ENCODE peak calls at places on chromosomes 13 and 19, in four cellular contexts. H is hepatocyte, N is GM23338, X is MM.1S. J is an unnamed sample.

GRCh38 chr13:108944760-108945159 is 315.3 kb downstream of the MYO16 start:
- DNase-seq in H (no peak), N (no peak), X (no peak), J (peak)

GRCh38 chr19:22052644-22053013 is 345 bp downstream of the ZNF257 start:
- DNase-seq in H (no peak), N (no peak), X (no peak), J (peak)

GRCh38 chr19:16319466-16319865 is 5.2 kb upstream of the KLF2 start:
- DNase-seq in H (no peak), N (no peak), X (no peak), J (peak)

GRCh38 chr13:112227031-112227430 is 149.1 kb upstream of the SPACA7 start:
- DNase-seq in H (no peak), N (no peak), X (no peak), J (no peak)

GRCh38 chr13:75326173-75327131 is 155.5 kb downstream of the TBC1D4 start:
- DNase-seq in H (peak), N (no peak), X (no peak), J (peak)

GRCh38 chr19:33444238-33444992 is 70.9 kb downstream of the CEBPG start:
- DNase-seq in H (no peak), N (no peak), X (no peak), J (no peak)

GRCh38 chr19:8611890-8612806 is 1.6 kb upstream of the ADAMTS10 start:
- DNase-seq in H (peak), N (peak), X (no peak), J (peak)

GRCh38 chr13:93318538-93318937 is 91.9 kb downstream of the GPC6 start:
- DNase-seq in H (peak), N (peak), X (no peak), J (peak)

GRCh38 chr13:77028202-77028601 is 1.2 kb upstream of the FBXL3 start:
- DNase-seq in H (peak), N (no peak), X (no peak), J (peak)

GRCh38 chr19:44903602-44904425 is 1.8 kb upstream of the APOE start:
- DNase-seq in H (peak), N (peak), X (peak), J (peak)

GRCh38 chr13:112128052-112128610 is 61.2 kb downstream of the SOX1 start:
- DNase-seq in H (no peak), N (no peak), X (no peak), J (no peak)

GRCh38 chr19:57688011-57688763 is 6.4 kb downstream of the ZNF551 start:
- DNase-seq in H (no peak), N (no peak), X (no peak), J (no peak)

GRCh38 chr19:38917921-38918491 is 6.0 kb upstream of the CCER2 start:
- DNase-seq in H (peak), N (peak), X (no peak), J (peak)

GRCh38 chr13:72953391-72953960 is 105.3 kb upstream of the KLF5 start:
- DNase-seq in H (no peak), N (no peak), X (no peak), J (no peak)

DNA sequence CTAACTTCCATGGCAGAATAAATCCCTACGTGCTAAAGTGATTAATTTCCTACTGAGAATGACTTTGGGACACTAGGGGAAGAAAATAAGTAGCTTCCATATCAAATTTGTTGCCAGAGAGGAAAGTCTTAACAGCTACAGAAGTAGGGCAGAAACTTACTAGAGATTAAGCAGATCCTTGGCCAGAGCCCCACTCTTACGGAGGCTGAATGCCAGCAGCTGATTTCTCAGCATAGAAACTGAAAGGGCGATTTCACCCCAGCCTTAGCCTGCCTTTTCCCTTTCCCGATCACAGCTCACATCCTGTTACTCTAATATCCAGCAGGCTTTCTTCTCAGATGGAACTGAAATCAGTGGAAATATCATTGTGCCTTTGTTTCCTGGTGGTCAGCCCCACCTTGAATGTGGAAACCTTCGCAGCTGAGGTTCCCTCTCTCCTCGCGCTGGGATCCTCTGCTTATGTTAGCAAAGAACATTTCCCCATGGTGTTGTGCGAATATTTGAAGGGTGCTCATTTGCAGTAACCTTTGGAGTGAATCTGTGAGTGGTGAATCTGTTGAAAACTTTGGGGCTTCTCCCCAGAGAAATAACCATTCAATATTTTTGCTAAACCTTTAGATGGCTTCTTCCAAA is 8.4 kb downstream of the FAM124A start:
- DNase-seq in H (peak), N (peak), X (no peak), J (peak)
- TF ChIP-seq EZH2phosphoT487 in H (no peak), N (no peak), X (no peak), J (no peak)

GRCh38 chr13:42137856-42138537 is 89.5 kb downstream of the DGKH start:
- DNase-seq in H (no peak), N (no peak), X (no peak), J (peak)
- TF ChIP-seq EZH2phosphoT487 in H (no peak), N (no peak), X (no peak), J (no peak)

DNA sequence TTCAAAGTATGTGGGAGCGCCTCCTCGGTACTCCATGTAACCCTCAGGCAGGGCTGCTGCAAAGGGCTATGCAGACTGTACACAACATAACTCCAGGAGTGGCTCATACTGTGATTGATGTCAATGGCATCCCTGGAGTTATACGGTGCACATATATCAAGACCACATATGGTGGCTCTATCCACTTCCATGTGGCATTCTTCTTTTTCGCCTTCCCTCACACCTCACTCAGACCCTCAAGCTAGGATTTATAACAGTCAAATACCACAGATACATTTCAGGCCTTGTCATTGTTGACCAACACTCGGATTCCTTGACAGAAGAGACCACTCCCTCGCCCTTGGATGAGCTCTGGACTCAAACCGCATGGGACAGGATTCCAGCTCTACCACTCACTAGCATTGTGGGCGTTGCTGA is 11.3 kb upstream of the UBL3 start:
- DNase-seq in H (peak), N (no peak), X (no peak), J (peak)
- TF ChIP-seq EZH2phosphoT487 in H (no peak), N (no peak), X (no peak), J (no peak)

GRCh38 chr13:21885714-21886224 is 214.9 kb downstream of the FGF9 start:
- DNase-seq in H (no peak), N (no peak), X (no peak), J (no peak)
- TF ChIP-seq EZH2phosphoT487 in H (no peak), N (no peak), X (no peak), J (no peak)

GRCh38 chr13:49453465-49453864 is 9.4 kb downstream of the SETDB2 start:
- DNase-seq in H (no peak), N (no peak), X (no peak), J (no peak)

GRCh38 chr13:49448753-49449152 is 4.7 kb downstream of the SETDB2 start:
- DNase-seq in H (no peak), N (no peak), X (no peak), J (no peak)

GRCh38 chr13:49446473-49446872 is 2.4 kb downstream of the SETDB2 start:
- DNase-seq in H (no peak), N (no peak), X (no peak), J (no peak)

GRCh38 chr13:49452725-49453457 is 8.8 kb downstream of the SETDB2 start:
- DNase-seq in H (no peak), N (no peak), X (no peak), J (no peak)

DNA sequence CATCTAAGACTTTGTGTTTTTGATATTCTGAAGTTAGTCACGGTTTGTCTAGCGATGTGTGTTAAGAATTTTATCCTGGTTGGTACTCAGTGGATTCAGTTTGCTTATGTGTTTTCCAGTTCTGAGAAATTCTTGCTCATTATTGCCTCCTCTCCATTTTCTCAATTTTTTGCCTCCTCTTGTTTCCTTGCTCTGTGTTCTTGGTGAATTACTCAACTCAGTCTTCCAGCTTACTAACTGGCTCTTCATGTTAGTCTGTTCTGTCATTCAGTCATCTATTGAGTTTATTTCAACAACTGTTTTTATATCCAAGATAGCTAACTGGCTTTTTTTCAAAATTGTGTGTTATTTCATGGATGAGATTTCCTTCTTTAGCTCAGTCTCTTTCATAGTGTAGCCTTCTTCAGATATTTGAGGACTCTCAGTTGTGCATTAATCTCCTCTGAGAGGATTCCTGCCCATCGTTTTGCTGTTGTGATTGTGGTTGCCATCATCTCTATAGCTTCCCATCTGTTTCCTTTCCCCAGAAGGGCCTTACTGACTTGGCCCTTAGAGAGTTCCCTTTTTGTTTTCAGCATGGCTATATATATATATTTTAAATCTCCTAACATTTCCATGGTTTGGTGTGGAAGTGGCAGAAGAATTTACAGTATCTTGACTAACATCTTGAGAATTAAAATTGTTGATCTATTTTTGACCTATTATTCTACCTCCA is 6.2 kb downstream of the SETDB2 start:
- DNase-seq in H (no peak), N (no peak), X (no peak), J (no peak)
- TF ChIP-seq EZH2phosphoT487 in H (no peak), N (no peak), X (no peak), J (no peak)

GRCh38 chr13:40178130-40178529 is 488.3 kb downstream of the FOXO1 start:
- DNase-seq in H (no peak), N (no peak), X (no peak), J (no peak)

GRCh38 chr13:40180776-40181175 is 485.7 kb downstream of the FOXO1 start:
- DNase-seq in H (no peak), N (no peak), X (no peak), J (no peak)

GRCh38 chr13:40179421-40179820 is 487.0 kb downstream of the FOXO1 start:
- DNase-seq in H (no peak), N (no peak), X (no peak), J (no peak)

GRCh38 chr13:40181203-40181845 is 485.1 kb downstream of the FOXO1 start:
- DNase-seq in H (peak), N (no peak), X (no peak), J (peak)

GRCh38 chr13:40179882-40180281 is 486.6 kb downstream of the FOXO1 start:
- DNase-seq in H (no peak), N (no peak), X (no peak), J (no peak)
- TF ChIP-seq EZH2phosphoT487 in H (no peak), N (no peak), X (no peak), J (no peak)

DNA sequence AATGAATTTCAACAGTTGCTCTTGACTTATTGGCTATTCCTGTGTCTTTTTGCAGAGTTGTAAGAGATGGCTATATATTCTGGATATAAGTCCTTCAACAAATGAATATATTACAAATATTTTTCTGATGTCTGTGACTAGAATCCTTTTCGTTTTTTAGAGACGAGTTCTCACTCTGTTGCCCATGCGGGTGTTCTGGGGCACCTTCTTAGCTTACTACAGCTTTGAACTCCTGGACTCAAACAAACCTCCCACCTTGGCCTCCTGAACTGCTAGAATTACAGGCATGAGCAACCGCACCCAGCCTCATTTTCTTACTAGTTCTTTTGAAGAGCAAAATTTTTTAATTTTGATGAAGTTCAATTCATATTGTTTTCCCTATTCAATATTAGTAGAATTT is 287.8 kb downstream of the LIG4 start:
- DNase-seq in H (no peak), N (no peak), X (no peak), J (no peak)
- TF ChIP-seq EZH2phosphoT487 in H (no peak), N (no peak), X (no peak), J (no peak)

GRCh38 chr19:35138305-35138799 is 272 bp upstream of the FXYD1 start:
- DNase-seq in H (no peak), N (no peak), X (no peak), J (no peak)
- TF ChIP-seq EZH2phosphoT487 in H (no peak), N (no peak), X (no peak), J (no peak)

DNA sequence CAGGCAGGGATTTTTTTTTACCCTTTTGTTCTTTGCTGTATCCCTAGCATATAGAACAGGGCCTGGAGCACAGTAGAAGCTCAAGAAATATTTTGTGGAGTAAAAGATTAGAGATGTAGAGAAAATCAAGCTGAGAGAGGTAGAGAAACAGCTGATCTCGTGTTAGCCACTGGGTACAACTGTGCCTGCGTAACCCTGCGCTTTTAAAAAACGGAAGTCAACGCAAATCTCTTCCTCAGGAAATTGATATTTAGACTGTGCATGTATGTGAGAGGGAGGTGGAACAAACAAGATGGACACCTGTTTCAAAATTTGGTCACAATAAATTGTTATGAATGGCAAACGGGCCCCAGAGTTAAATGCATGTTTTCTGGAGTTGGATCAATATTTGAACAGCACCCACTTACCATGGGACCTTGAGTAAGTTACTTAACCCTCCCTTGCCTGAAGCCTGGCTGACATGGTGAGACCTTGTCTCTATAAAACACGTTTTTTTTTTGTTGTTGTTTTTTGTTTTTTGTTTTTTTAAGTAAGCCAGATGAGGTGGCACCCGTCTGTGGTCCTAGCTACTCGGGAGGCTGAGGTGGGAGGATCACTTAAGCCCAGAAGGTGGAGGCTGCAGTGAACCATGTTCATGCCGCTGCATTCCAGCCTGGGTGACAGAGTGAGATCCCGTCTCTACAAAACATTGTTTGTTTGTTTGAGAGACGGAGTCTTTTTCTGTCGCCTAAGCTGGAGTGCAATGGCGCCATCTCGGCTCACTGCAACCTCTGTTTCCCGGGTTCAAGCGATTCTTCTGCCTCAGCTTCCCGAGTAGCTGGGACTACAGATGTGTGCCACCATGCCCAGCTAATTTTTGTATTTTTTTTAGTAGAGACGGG is 3.3 kb upstream of the EPOR start:
- DNase-seq in H (no peak), N (no peak), X (no peak), J (no peak)
- TF ChIP-seq EZH2phosphoT487 in H (no peak), N (no peak), X (no peak), J (no peak)